ENCODE peak calls at places on chromosome X, in seven cellular contexts. One of them, this sample, is unnamed.

GRCh38 chrX:18886005-18886343 is 97.9 kb downstream of the PHKA2 start:
- DNase-seq in choroid plexus epithelial cell: no peak
- DNase-seq in nephron progenitor cell: no peak
- DNase-seq in neural crest cell: no peak
- DNase-seq in osteocyte: no peak
- DNase-seq in left lung: no peak
- DNase-seq in epithelial cell of esophagus: no peak
- DNase-seq in this sample: no peak

GRCh38 chrX:136030357-136031225 is 45.4 kb downstream of the SLC9A6 start:
- DNase-seq in choroid plexus epithelial cell: peak
- DNase-seq in nephron progenitor cell: no peak
- DNase-seq in neural crest cell: no peak
- DNase-seq in osteocyte: no peak
- DNase-seq in left lung: no peak
- DNase-seq in epithelial cell of esophagus: no peak
- DNase-seq in this sample: no peak

GRCh38 chrX:38982843-38983242 is 181.6 kb downstream of the MID1IP1 start:
- DNase-seq in choroid plexus epithelial cell: no peak
- DNase-seq in nephron progenitor cell: no peak
- DNase-seq in neural crest cell: no peak
- DNase-seq in osteocyte: no peak
- DNase-seq in left lung: no peak
- DNase-seq in epithelial cell of esophagus: no peak
- DNase-seq in this sample: no peak

GRCh38 chrX:47751670-47752069 is 85.0 kb upstream of the ZNF81 start:
- DNase-seq in choroid plexus epithelial cell: peak
- DNase-seq in nephron progenitor cell: peak
- DNase-seq in neural crest cell: no peak
- DNase-seq in osteocyte: no peak
- DNase-seq in left lung: peak
- DNase-seq in epithelial cell of esophagus: peak
- DNase-seq in this sample: peak

GRCh38 chrX:360496-361150 is 26.1 kb downstream of the PPP2R3B start:
- DNase-seq in choroid plexus epithelial cell: no peak
- DNase-seq in nephron progenitor cell: no peak
- DNase-seq in neural crest cell: no peak
- DNase-seq in osteocyte: no peak
- DNase-seq in left lung: peak
- DNase-seq in epithelial cell of esophagus: no peak
- DNase-seq in this sample: peak

GRCh38 chrX:47623540-47624027 is 3.9 kb upstream of the SYN1 start:
- DNase-seq in choroid plexus epithelial cell: peak
- DNase-seq in nephron progenitor cell: peak
- DNase-seq in neural crest cell: peak
- DNase-seq in osteocyte: no peak
- DNase-seq in left lung: peak
- DNase-seq in epithelial cell of esophagus: peak
- DNase-seq in this sample: peak

GRCh38 chrX:149513713-149514427 is 8.8 kb upstream of the IDS start:
- DNase-seq in choroid plexus epithelial cell: no peak
- DNase-seq in nephron progenitor cell: no peak
- DNase-seq in neural crest cell: no peak
- DNase-seq in osteocyte: no peak
- DNase-seq in left lung: no peak
- DNase-seq in epithelial cell of esophagus: no peak
- DNase-seq in this sample: no peak

GRCh38 chrX:6852121-6852520 is 295.4 kb upstream of the STS start:
- DNase-seq in choroid plexus epithelial cell: no peak
- DNase-seq in nephron progenitor cell: no peak
- DNase-seq in neural crest cell: no peak
- DNase-seq in osteocyte: no peak
- DNase-seq in left lung: no peak
- DNase-seq in epithelial cell of esophagus: no peak
- DNase-seq in this sample: no peak

GRCh38 chrX:80430826-80431501 is 10.7 kb downstream of the TENT5D start:
- DNase-seq in choroid plexus epithelial cell: no peak
- DNase-seq in nephron progenitor cell: no peak
- DNase-seq in neural crest cell: no peak
- DNase-seq in osteocyte: no peak
- DNase-seq in left lung: no peak
- DNase-seq in epithelial cell of esophagus: peak
- DNase-seq in this sample: no peak

GRCh38 chrX:45778621-45779020 is 577.9 kb upstream of the DIPK2B start:
- DNase-seq in choroid plexus epithelial cell: no peak
- DNase-seq in nephron progenitor cell: no peak
- DNase-seq in neural crest cell: no peak
- DNase-seq in osteocyte: no peak
- DNase-seq in left lung: no peak
- DNase-seq in epithelial cell of esophagus: peak
- DNase-seq in this sample: no peak
- TF ChIP-seq CTCF in choroid plexus epithelial cell: no peak
- TF ChIP-seq CTCF in nephron progenitor cell: no peak
- TF ChIP-seq CTCF in neural crest cell: no peak
- TF ChIP-seq CTCF in osteocyte: no peak
- TF ChIP-seq CTCF in left lung: no peak
- TF ChIP-seq CTCF in epithelial cell of esophagus: no peak
- TF ChIP-seq CTCF in this sample: no peak

GRCh38 chrX:123881330-123881729 is 21.5 kb downstream of the XIAP start:
- DNase-seq in choroid plexus epithelial cell: no peak
- DNase-seq in nephron progenitor cell: no peak
- DNase-seq in neural crest cell: no peak
- DNase-seq in osteocyte: no peak
- DNase-seq in left lung: no peak
- DNase-seq in epithelial cell of esophagus: no peak
- DNase-seq in this sample: no peak

GRCh38 chrX:123884809-123885408 is 25.1 kb downstream of the XIAP start:
- DNase-seq in choroid plexus epithelial cell: peak
- DNase-seq in nephron progenitor cell: peak
- DNase-seq in neural crest cell: peak
- DNase-seq in osteocyte: no peak
- DNase-seq in left lung: no peak
- DNase-seq in epithelial cell of esophagus: peak
- DNase-seq in this sample: no peak
- TF ChIP-seq CTCF in choroid plexus epithelial cell: peak
- TF ChIP-seq CTCF in nephron progenitor cell: peak
- TF ChIP-seq CTCF in neural crest cell: peak
- TF ChIP-seq CTCF in osteocyte: peak
- TF ChIP-seq CTCF in left lung: peak
- TF ChIP-seq CTCF in epithelial cell of esophagus: peak
- TF ChIP-seq CTCF in this sample: peak

DNA sequence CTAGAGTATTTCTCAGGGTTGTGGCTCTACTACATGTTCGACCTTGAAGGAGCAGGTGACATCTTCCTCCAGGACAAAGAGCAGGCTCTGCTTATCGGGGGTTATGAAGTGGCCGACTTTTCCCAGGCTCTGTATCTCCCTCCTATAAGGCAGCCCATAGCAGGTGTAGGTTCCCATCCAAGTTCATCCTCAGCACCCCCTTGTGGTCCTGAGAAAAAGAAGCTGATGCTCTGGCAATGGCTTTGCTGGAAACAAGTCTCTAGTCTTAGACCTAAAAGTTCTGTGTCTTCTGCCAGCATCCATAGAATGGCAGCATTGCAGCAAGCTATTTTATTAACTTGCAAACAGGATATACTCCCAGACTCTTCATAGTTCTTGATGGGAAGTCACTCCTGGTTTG is 836.6 kb upstream of the PRKX start:
- DNase-seq in choroid plexus epithelial cell: no peak
- DNase-seq in nephron progenitor cell: no peak
- DNase-seq in neural crest cell: no peak
- DNase-seq in osteocyte: no peak
- DNase-seq in left lung: no peak
- DNase-seq in epithelial cell of esophagus: peak
- DNase-seq in this sample: no peak
- TF ChIP-seq CTCF in choroid plexus epithelial cell: no peak
- TF ChIP-seq CTCF in nephron progenitor cell: peak
- TF ChIP-seq CTCF in neural crest cell: peak
- TF ChIP-seq CTCF in osteocyte: no peak
- TF ChIP-seq CTCF in left lung: no peak
- TF ChIP-seq CTCF in epithelial cell of esophagus: peak
- TF ChIP-seq CTCF in this sample: no peak

DNA sequence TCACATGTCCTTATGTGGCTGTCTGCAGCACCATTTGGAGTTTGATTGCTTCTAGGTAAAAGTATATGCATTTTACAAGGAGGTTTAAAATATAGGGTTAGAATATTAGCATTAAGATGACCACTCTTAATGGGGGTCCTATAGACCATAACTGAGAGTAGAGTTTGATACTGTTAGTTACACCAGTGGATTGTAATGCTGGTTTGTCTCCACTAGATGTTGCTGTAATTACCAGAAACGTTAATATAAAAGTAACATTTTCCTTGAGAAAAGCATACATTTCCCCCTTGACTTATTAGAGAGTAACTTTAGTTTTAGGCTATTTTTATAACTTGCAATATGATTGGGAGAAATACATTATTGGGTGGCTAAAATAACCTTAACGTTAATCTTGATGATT is 93.0 kb downstream of the ZXDA start:
- DNase-seq in choroid plexus epithelial cell: peak
- DNase-seq in nephron progenitor cell: no peak
- DNase-seq in neural crest cell: no peak
- DNase-seq in osteocyte: no peak
- DNase-seq in left lung: no peak
- DNase-seq in epithelial cell of esophagus: no peak
- DNase-seq in this sample: no peak
- TF ChIP-seq CTCF in choroid plexus epithelial cell: peak
- TF ChIP-seq CTCF in nephron progenitor cell: no peak
- TF ChIP-seq CTCF in neural crest cell: peak
- TF ChIP-seq CTCF in osteocyte: no peak
- TF ChIP-seq CTCF in left lung: no peak
- TF ChIP-seq CTCF in epithelial cell of esophagus: peak
- TF ChIP-seq CTCF in this sample: peak

DNA sequence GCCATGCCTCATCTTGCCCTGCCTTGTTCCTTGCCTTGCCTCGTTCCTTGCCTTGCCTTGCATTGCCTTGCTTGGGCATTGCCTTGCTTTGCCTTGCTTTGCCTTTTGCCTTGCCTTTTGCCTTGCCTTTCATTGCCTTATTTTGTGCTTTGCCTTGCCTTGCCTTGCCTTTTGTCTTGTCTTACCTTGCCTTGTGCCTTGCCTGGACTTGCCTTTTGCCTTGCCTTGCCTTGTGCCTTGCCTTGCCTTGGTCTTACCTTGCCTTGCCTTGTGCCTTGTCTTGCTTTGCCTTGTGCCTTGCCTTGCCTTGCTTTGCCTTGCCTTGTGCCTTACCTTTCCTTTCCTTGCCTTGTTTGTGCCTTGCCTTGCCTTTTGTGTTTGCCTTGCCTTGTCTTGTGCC is 88.2 kb downstream of the TAB3 start:
- DNase-seq in choroid plexus epithelial cell: no peak
- DNase-seq in nephron progenitor cell: no peak
- DNase-seq in neural crest cell: no peak
- DNase-seq in osteocyte: no peak
- DNase-seq in left lung: no peak
- DNase-seq in epithelial cell of esophagus: peak
- DNase-seq in this sample: no peak
- TF ChIP-seq CTCF in choroid plexus epithelial cell: no peak
- TF ChIP-seq CTCF in nephron progenitor cell: no peak
- TF ChIP-seq CTCF in neural crest cell: no peak
- TF ChIP-seq CTCF in osteocyte: no peak
- TF ChIP-seq CTCF in left lung: no peak
- TF ChIP-seq CTCF in epithelial cell of esophagus: no peak
- TF ChIP-seq CTCF in this sample: no peak

GRCh38 chrX:154022108-154022507 is 2.4 kb upstream of the IRAK1 start:
- DNase-seq in choroid plexus epithelial cell: no peak
- DNase-seq in nephron progenitor cell: no peak
- DNase-seq in neural crest cell: no peak
- DNase-seq in osteocyte: no peak
- DNase-seq in left lung: no peak
- DNase-seq in epithelial cell of esophagus: no peak
- DNase-seq in this sample: no peak

GRCh38 chrX:154020500-154021115 is 906 bp upstream of the IRAK1 start:
- DNase-seq in choroid plexus epithelial cell: no peak
- DNase-seq in nephron progenitor cell: no peak
- DNase-seq in neural crest cell: no peak
- DNase-seq in osteocyte: no peak
- DNase-seq in left lung: no peak
- DNase-seq in epithelial cell of esophagus: no peak
- DNase-seq in this sample: no peak

GRCh38 chrX:154022716-154023115 is 3.0 kb upstream of the IRAK1 start:
- DNase-seq in choroid plexus epithelial cell: no peak
- DNase-seq in nephron progenitor cell: no peak
- DNase-seq in neural crest cell: no peak
- DNase-seq in osteocyte: no peak
- DNase-seq in left lung: no peak
- DNase-seq in epithelial cell of esophagus: no peak
- DNase-seq in this sample: no peak

GRCh38 chrX:154019633-154020499 is at the start of gene IRAK1:
- DNase-seq in choroid plexus epithelial cell: peak
- DNase-seq in nephron progenitor cell: peak
- DNase-seq in neural crest cell: peak
- DNase-seq in osteocyte: no peak
- DNase-seq in left lung: peak
- DNase-seq in epithelial cell of esophagus: peak
- DNase-seq in this sample: peak

GRCh38 chrX:154021131-154021611 is 1.5 kb upstream of the IRAK1 start:
- DNase-seq in choroid plexus epithelial cell: peak
- DNase-seq in nephron progenitor cell: no peak
- DNase-seq in neural crest cell: no peak
- DNase-seq in osteocyte: no peak
- DNase-seq in left lung: no peak
- DNase-seq in epithelial cell of esophagus: peak
- DNase-seq in this sample: no peak
- TF ChIP-seq CTCF in choroid plexus epithelial cell: peak
- TF ChIP-seq CTCF in nephron progenitor cell: no peak
- TF ChIP-seq CTCF in neural crest cell: no peak
- TF ChIP-seq CTCF in osteocyte: no peak
- TF ChIP-seq CTCF in left lung: no peak
- TF ChIP-seq CTCF in epithelial cell of esophagus: no peak
- TF ChIP-seq CTCF in this sample: no peak

GRCh38 chrX:95539041-95539440 is 1145.6 kb upstream of the DIAPH2 start:
- DNase-seq in choroid plexus epithelial cell: no peak
- DNase-seq in nephron progenitor cell: no peak
- DNase-seq in neural crest cell: no peak
- DNase-seq in osteocyte: no peak
- DNase-seq in left lung: no peak
- DNase-seq in epithelial cell of esophagus: no peak
- DNase-seq in this sample: no peak
- TF ChIP-seq CTCF in choroid plexus epithelial cell: no peak
- TF ChIP-seq CTCF in nephron progenitor cell: no peak
- TF ChIP-seq CTCF in neural crest cell: no peak
- TF ChIP-seq CTCF in osteocyte: no peak
- TF ChIP-seq CTCF in left lung: no peak
- TF ChIP-seq CTCF in epithelial cell of esophagus: no peak
- TF ChIP-seq CTCF in this sample: no peak

DNA sequence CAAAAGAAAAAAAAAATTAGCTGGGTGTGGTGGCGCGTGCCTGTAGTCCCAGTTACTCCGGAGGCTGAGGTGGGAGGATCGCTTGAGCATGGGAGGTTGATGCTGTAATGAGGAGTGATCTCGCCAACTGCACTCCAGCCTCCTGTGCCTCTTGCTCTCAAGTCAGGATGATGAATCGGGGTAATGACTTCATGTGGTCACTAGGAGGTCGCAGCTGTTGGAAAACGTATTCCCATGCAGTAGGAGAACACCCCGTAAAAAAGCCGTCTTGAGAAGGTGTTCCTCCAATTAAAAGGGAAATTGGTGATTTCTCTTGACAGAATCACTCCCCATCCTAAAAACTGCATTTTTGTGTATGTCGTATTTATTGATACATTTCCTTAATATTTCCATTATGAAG is 2.2 kb downstream of the CCNB3 start:
- DNase-seq in choroid plexus epithelial cell: no peak
- DNase-seq in nephron progenitor cell: no peak
- DNase-seq in neural crest cell: no peak
- DNase-seq in osteocyte: no peak
- DNase-seq in left lung: no peak
- DNase-seq in epithelial cell of esophagus: no peak
- DNase-seq in this sample: no peak
- TF ChIP-seq CTCF in choroid plexus epithelial cell: no peak
- TF ChIP-seq CTCF in nephron progenitor cell: no peak
- TF ChIP-seq CTCF in neural crest cell: no peak
- TF ChIP-seq CTCF in osteocyte: no peak
- TF ChIP-seq CTCF in left lung: no peak
- TF ChIP-seq CTCF in epithelial cell of esophagus: no peak
- TF ChIP-seq CTCF in this sample: no peak